ENCODE peak calls at places on chromosome 6, in ten cellular contexts. K, P, S, Y, D, J, Q, G, L and I are unnamed samples.

GRCh38 chr6:155493694-155494143 is 38.1 kb upstream of the NOX3 start:
- DNase-seq in Y (peak), G (peak), Q (peak), J (peak), D (no peak), S (no peak), L (peak), K (peak), P (peak), I (peak)

GRCh38 chr6:31970604-31971271 is 1.2 kb downstream of the DXO start:
- DNase-seq in Y (no peak), Q (no peak), P (no peak), S (no peak), D (no peak), L (no peak), J (no peak), K (no peak), G (no peak), I (no peak)

GRCh38 chr6:84645000-84645399 is 119.4 kb downstream of the TBX18 start:
- DNase-seq in J (no peak), D (no peak), Q (peak), P (no peak), Y (peak), K (no peak), G (peak), S (no peak), L (no peak), I (peak)

GRCh38 chr6:169829786-169830185 is 78.4 kb downstream of the ERMARD start:
- DNase-seq in G (no peak), Y (no peak), S (no peak), L (no peak), K (no peak), Q (no peak), P (no peak), J (no peak), D (no peak), I (no peak)

GRCh38 chr6:151257984-151258445 is 18.2 kb downstream of the AKAP12 start:
- DNase-seq in Q (peak), G (no peak), J (no peak), S (no peak), P (no peak), D (no peak), L (no peak), K (no peak), Y (peak), I (no peak)

GRCh38 chr6:147161974-147162495 is 42.2 kb upstream of the STXBP5 start:
- DNase-seq in D (no peak), J (no peak), K (peak), P (peak), L (no peak), Q (peak), S (no peak), G (peak), Y (peak), I (peak)

GRCh38 chr6:39421383-39422225 is 99.1 kb upstream of the KCNK16 start:
- DNase-seq in Q (peak), Y (no peak), S (no peak), D (no peak), K (no peak), G (peak), J (no peak), P (no peak), L (no peak), I (no peak)

GRCh38 chr6:117352466-117353081 is 73.2 kb downstream of the ROS1 start:
- DNase-seq in L (no peak), Q (peak), P (peak), S (no peak), G (peak), K (peak), J (peak), Y (peak), D (no peak), I (no peak)

GRCh38 chr6:132153221-132153896 is 202.2 kb upstream of the CCN2 start:
- DNase-seq in G (peak), Y (peak), J (no peak), K (no peak), P (no peak), S (no peak), L (no peak), Q (peak), D (no peak), I (peak)

GRCh38 chr6:160454303-160454702 is 106.1 kb downstream of the SLC22A3 start:
- DNase-seq in K (no peak), Q (no peak), L (no peak), P (no peak), J (no peak), Y (no peak), S (no peak), G (no peak), D (no peak), I (no peak)

GRCh38 chr6:25309886-25310285 is 30.7 kb downstream of the CARMIL1 start:
- DNase-seq in L (no peak), G (no peak), S (no peak), P (no peak), K (no peak), D (no peak), Q (no peak), Y (peak), J (no peak), I (no peak)

GRCh38 chr6:6925391-6926164 is 182.2 kb upstream of the RREB1 start:
- DNase-seq in S (no peak), K (no peak), P (no peak), Q (peak), J (no peak), Y (no peak), G (no peak), D (no peak), L (no peak), I (peak)

GRCh38 chr6:111871725-111872520 is 1.3 kb downstream of the FYN start:
- DNase-seq in D (no peak), J (peak), Y (peak), K (peak), G (peak), P (no peak), S (peak), L (no peak), Q (peak), I (peak)

GRCh38 chr6:14924126-14925024 is 321.5 kb upstream of the JARID2 start:
- DNase-seq in Y (no peak), P (no peak), S (no peak), L (no peak), Q (no peak), K (peak), J (peak), D (no peak), G (no peak), I (no peak)

GRCh38 chr6:11682525-11682924 is 96.1 kb downstream of the ADTRP start:
- DNase-seq in G (peak), S (no peak), P (no peak), D (no peak), L (no peak), K (no peak), J (no peak), Y (peak), Q (peak), I (no peak)

GRCh38 chr6:15810618-15811017 is 147.8 kb upstream of the DTNBP1 start:
- DNase-seq in Q (no peak), J (no peak), Y (no peak), P (no peak), D (no peak), K (no peak), G (no peak), L (no peak), S (no peak), I (no peak)

GRCh38 chr6:17729223-17730077 is 22.7 kb upstream of the NUP153 start:
- DNase-seq in G (no peak), Y (peak), J (peak), P (peak), D (no peak), S (no peak), Q (peak), K (no peak), L (no peak), I (no peak)

GRCh38 chr6:88702956-88703556 is 260.4 kb downstream of the RNGTT start:
- DNase-seq in P (no peak), Q (peak), L (no peak), D (no peak), J (no peak), Y (no peak), K (no peak), S (no peak), G (no peak), I (peak)

GRCh38 chr6:10837692-10837996 is 695 bp downstream of the MAK start:
- DNase-seq in G (no peak), D (no peak), Y (peak), P (peak), L (peak), S (peak), Q (peak), J (peak), K (peak), I (peak)

GRCh38 chr6:5036309-5036708 is 32.5 kb upstream of the RPP40 start:
- DNase-seq in P (no peak), Q (peak), K (peak), L (no peak), J (peak), Y (no peak), S (no peak), D (no peak), G (peak), I (peak)

GRCh38 chr6:156313037-156313436 is 464.1 kb upstream of the ARID1B start:
- DNase-seq in Q (no peak), D (no peak), S (no peak), J (peak), L (no peak), P (peak), Y (no peak), K (no peak), G (no peak), I (no peak)

GRCh38 chr6:9933674-9934073 is 481.2 kb downstream of the TFAP2A start:
- DNase-seq in D (no peak), G (no peak), J (no peak), S (no peak), Y (peak), K (no peak), Q (no peak), P (no peak), L (no peak), I (no peak)

GRCh38 chr6:98529364-98529763 is 305.0 kb upstream of the POU3F2 start:
- DNase-seq in S (no peak), Y (no peak), L (no peak), J (no peak), G (no peak), P (no peak), K (no peak), D (no peak), Q (no peak), I (no peak)

GRCh38 chr6:112620832-112621569 is 273.9 kb downstream of the RFPL4B start:
- DNase-seq in S (no peak), K (peak), Q (peak), L (no peak), G (no peak), D (no peak), J (no peak), Y (peak), P (no peak), I (peak)

GRCh38 chr6:90284236-90284744 is 12.4 kb downstream of the BACH2 start:
- DNase-seq in Q (peak), G (peak), S (no peak), K (peak), J (peak), Y (peak), L (no peak), P (peak), D (no peak), I (peak)
- H3K4me3 ChIP-seq in Q (no peak), G (peak), S (peak), K (no peak), J (no peak), Y (peak), L (no peak), P (peak), D (peak), I (no peak)

GRCh38 chr6:134714679-134715078 is 235.2 kb downstream of the ALDH8A1 start:
- DNase-seq in P (no peak), K (peak), L (no peak), Y (no peak), J (no peak), G (no peak), S (no peak), D (no peak), Q (peak), I (no peak)
- H3K4me3 ChIP-seq in P (no peak), K (no peak), L (no peak), Y (no peak), J (no peak), G (no peak), S (no peak), D (no peak), Q (no peak), I (no peak)

DNA sequence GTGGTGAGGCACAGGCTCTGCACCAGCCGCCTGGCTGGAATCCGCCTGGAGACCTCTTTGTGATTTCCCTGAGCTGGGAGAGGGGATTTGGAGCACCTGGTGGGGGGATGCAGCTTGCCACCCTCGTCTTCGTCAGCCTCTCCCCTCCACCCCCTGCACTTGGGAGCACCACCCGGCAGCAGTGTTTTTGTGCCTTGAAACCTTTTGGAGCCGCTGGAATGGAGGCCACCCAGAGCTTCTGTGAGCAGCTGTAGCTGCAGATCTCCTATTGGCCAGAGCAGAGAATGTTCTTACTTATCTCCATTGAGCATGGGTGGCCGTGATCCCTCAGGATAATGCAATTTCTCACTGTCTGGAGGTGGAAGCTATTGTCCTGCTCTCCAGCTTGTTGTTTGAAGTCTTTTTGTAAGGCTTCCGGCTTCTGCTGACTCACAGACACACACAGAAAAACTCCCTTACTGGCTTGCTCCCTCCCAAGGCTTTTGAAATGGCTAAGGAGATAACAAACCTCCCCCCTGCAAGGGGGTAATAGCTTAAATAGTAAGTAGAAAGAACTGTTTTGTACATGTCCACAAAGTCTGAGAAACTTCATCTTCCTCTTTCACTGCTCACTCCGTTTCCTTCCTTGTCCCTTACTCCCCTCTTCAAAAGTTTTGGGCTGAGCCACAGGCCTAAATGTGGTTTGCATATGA is 271.2 kb downstream of the PRL start:
- DNase-seq in P (peak), G (peak), Y (peak), L (no peak), Q (peak), K (peak), J (peak), S (no peak), D (no peak), I (peak)
- H3K4me3 ChIP-seq in P (peak), G (no peak), Y (no peak), L (no peak), Q (no peak), K (no peak), J (no peak), S (no peak), D (no peak), I (no peak)

GRCh38 chr6:55957961-55958422 is 82.6 kb upstream of the BMP5 start:
- DNase-seq in G (peak), J (no peak), K (no peak), P (no peak), L (no peak), Q (no peak), Y (peak), D (no peak), S (no peak), I (no peak)

GRCh38 chr6:55955684-55956083 is 80.3 kb upstream of the BMP5 start:
- DNase-seq in P (no peak), G (no peak), L (no peak), Q (no peak), D (no peak), J (no peak), Y (no peak), S (no peak), K (no peak), I (no peak)

GRCh38 chr6:55954436-55954835 is 79.0 kb upstream of the BMP5 start:
- DNase-seq in Y (no peak), S (no peak), G (no peak), P (no peak), L (no peak), K (no peak), D (no peak), Q (no peak), J (no peak), I (no peak)

GRCh38 chr6:55950071-55950814 is 74.9 kb upstream of the BMP5 start:
- DNase-seq in G (no peak), Q (no peak), K (no peak), D (no peak), L (no peak), P (no peak), J (no peak), S (no peak), Y (no peak), I (no peak)

DNA sequence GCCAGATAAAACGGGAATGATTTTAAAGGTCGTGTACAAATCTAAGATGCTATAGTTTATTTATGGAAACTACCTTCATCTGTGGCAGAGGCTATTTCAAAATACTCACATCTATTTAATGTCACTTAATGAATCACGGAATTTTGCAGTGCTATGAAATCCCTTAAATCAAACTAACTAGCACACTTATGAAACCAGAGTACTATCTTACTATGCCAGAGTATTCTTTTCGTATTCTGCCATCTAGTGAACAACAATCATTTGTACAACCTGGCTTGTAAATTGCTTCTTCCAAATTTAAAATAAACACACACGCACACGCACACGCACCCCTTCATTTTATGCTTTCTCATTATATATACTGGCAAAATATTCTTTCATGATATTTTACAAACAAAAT is 78.0 kb upstream of the BMP5 start:
- DNase-seq in L (no peak), Y (peak), P (peak), S (no peak), D (no peak), G (peak), Q (peak), J (no peak), K (peak), I (peak)
- H3K4me3 ChIP-seq in L (no peak), Y (peak), P (no peak), S (no peak), D (no peak), G (peak), Q (no peak), J (no peak), K (no peak), I (peak)

GRCh38 chr6:144345451-144345850 is 60.3 kb downstream of the UTRN start:
- DNase-seq in G (no peak), D (no peak), Q (no peak), S (no peak), P (no peak), Y (no peak), L (no peak), J (no peak), K (no peak), I (no peak)

GRCh38 chr6:144346719-144347446 is 61.7 kb downstream of the UTRN start:
- DNase-seq in P (peak), K (no peak), D (no peak), G (peak), Q (peak), Y (peak), S (no peak), J (peak), L (no peak), I (peak)

GRCh38 chr6:144344651-144345050 is 59.5 kb downstream of the UTRN start:
- DNase-seq in K (no peak), S (no peak), J (no peak), Y (no peak), G (no peak), L (no peak), P (no peak), D (no peak), Q (no peak), I (no peak)

GRCh38 chr6:144341831-144342527 is 56.8 kb downstream of the UTRN start:
- DNase-seq in Q (no peak), Y (no peak), S (no peak), J (no peak), K (no peak), D (no peak), G (no peak), P (no peak), L (no peak), I (no peak)

DNA sequence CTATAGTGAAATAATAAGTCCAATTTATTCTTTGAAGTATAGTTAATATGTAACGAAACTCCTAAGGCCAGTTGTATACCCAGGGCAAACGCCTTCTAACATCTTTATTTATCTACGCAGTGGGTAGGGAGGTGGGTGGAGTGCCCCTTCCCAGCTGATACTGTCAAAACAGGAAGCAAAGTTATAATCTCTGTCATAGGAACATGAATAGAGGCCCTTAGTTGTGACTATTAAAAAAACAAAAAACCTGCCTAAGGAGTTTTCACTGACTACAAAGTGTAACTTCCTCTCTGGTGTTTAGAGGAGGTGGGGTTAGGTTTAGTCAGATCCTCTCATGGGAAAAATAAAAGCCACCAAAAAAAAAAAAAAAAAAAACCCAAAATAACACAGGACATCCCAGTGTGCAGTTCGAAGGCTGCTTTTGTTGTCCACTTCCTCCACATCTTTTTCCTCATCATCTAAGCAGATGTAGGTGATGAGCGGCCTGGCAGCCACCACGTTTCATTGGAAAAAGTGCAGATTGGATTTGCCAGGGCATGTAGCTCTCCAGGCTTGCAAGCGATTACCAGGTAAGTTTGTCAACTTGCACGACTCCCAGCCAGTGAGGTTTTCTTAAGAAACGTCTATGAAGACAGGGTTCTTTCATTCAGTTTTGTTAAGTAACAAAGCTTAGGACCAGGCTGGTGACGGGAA is 58.7 kb downstream of the UTRN start:
- DNase-seq in J (no peak), L (no peak), G (no peak), Y (no peak), Q (peak), D (no peak), P (peak), S (peak), K (no peak), I (no peak)
- H3K4me3 ChIP-seq in J (no peak), L (no peak), G (no peak), Y (no peak), Q (no peak), D (peak), P (peak), S (peak), K (no peak), I (no peak)

GRCh38 chr6:137495652-137496391 is 1.6 kb upstream of the OLIG3 start:
- DNase-seq in K (no peak), Y (no peak), Q (no peak), J (no peak), L (no peak), D (no peak), P (no peak), S (no peak), G (no peak), I (no peak)

GRCh38 chr6:137496392-137496767 is 2.2 kb upstream of the OLIG3 start:
- DNase-seq in P (no peak), Y (no peak), L (no peak), S (no peak), J (no peak), Q (no peak), K (no peak), D (no peak), G (no peak), I (no peak)

GRCh38 chr6:137493218-137494038 is 766 bp downstream of the OLIG3 start:
- DNase-seq in L (no peak), K (no peak), S (no peak), Q (no peak), G (no peak), J (peak), D (no peak), P (no peak), Y (no peak), I (no peak)

GRCh38 chr6:137494281-137494966 is at the start of gene OLIG3:
- DNase-seq in L (no peak), Q (no peak), J (peak), D (no peak), K (no peak), Y (no peak), G (no peak), P (no peak), S (no peak), I (no peak)

GRCh38 chr6:137494967-137495595 is 887 bp upstream of the OLIG3 start:
- DNase-seq in D (no peak), S (no peak), J (no peak), L (no peak), P (no peak), G (no peak), K (no peak), Y (peak), Q (peak), I (no peak)
- H3K4me3 ChIP-seq in D (no peak), S (no peak), J (no peak), L (no peak), P (no peak), G (no peak), K (no peak), Y (no peak), Q (no peak), I (no peak)